ENCODE peak calls at places on chromosome 9, in seven cellular contexts. One of them, this sample, is unnamed.
A peak's percentile ranks its signal among the peaks of the same experiment; 100 is the strongest.

GRCh38 chr9:125024917-125025316 is 84.0 kb upstream of the GOLGA1 start:
- DNase-seq in epithelial cell of esophagus: no peak
- DNase-seq in Caki2: no peak
- DNase-seq in stimulated activated effector memory CD8-positive, alpha-beta T cell treated with anti-CD3 and anti-CD28 coated beads, Interleukin-12 subunit alpha, Interleukin-12 subunit beta, amount 100 ng/mL, for 72 hours: no peak
- DNase-seq in NCI-H1092: no peak
- DNase-seq in cardiac muscle cell: no peak
- DNase-seq in Calu3: no peak
- DNase-seq in this sample: no peak

GRCh38 chr9:34610434-34611206 is 1.3 kb downstream of the RPP25L start:
- DNase-seq in epithelial cell of esophagus: no peak
- DNase-seq in stimulated activated effector memory CD8-positive, alpha-beta T cell treated with anti-CD3 and anti-CD28 coated beads, Interleukin-12 subunit alpha, Interleukin-12 subunit beta, amount 100 ng/mL, for 72 hours: no peak
- DNase-seq in Calu3: no peak
- DNase-seq in cardiac muscle cell: no peak
- DNase-seq in Caki2: no peak
- DNase-seq in NCI-H1092: no peak
- DNase-seq in this sample: no peak

GRCh38 chr9:79623799-79624721 is 52.3 kb downstream of the TLE4 start:
- DNase-seq in Calu3: no peak
- DNase-seq in epithelial cell of esophagus: peak; percentile 92
- DNase-seq in cardiac muscle cell: peak; percentile 9
- DNase-seq in NCI-H1092: no peak
- DNase-seq in Caki2: no peak
- DNase-seq in stimulated activated effector memory CD8-positive, alpha-beta T cell treated with anti-CD3 and anti-CD28 coated beads, Interleukin-12 subunit alpha, Interleukin-12 subunit beta, amount 100 ng/mL, for 72 hours: peak; percentile 65
- DNase-seq in this sample: peak; percentile 57

GRCh38 chr9:136759436-136760325 is 1.6 kb upstream of the LCN8 start:
- DNase-seq in NCI-H1092: no peak
- DNase-seq in epithelial cell of esophagus: no peak
- DNase-seq in cardiac muscle cell: no peak
- DNase-seq in stimulated activated effector memory CD8-positive, alpha-beta T cell treated with anti-CD3 and anti-CD28 coated beads, Interleukin-12 subunit alpha, Interleukin-12 subunit beta, amount 100 ng/mL, for 72 hours: no peak
- DNase-seq in Calu3: no peak
- DNase-seq in Caki2: no peak
- DNase-seq in this sample: no peak

GRCh38 chr9:89357331-89358197 is 39.3 kb downstream of the SECISBP2 start:
- DNase-seq in stimulated activated effector memory CD8-positive, alpha-beta T cell treated with anti-CD3 and anti-CD28 coated beads, Interleukin-12 subunit alpha, Interleukin-12 subunit beta, amount 100 ng/mL, for 72 hours: no peak
- DNase-seq in NCI-H1092: no peak
- DNase-seq in epithelial cell of esophagus: no peak
- DNase-seq in cardiac muscle cell: no peak
- DNase-seq in Caki2: no peak
- DNase-seq in Calu3: no peak
- DNase-seq in this sample: no peak

GRCh38 chr9:106423575-106423974 is 439.4 kb upstream of the ZNF462 start:
- DNase-seq in Calu3: no peak
- DNase-seq in NCI-H1092: no peak
- DNase-seq in epithelial cell of esophagus: no peak
- DNase-seq in cardiac muscle cell: no peak
- DNase-seq in stimulated activated effector memory CD8-positive, alpha-beta T cell treated with anti-CD3 and anti-CD28 coated beads, Interleukin-12 subunit alpha, Interleukin-12 subunit beta, amount 100 ng/mL, for 72 hours: no peak
- DNase-seq in Caki2: no peak
- DNase-seq in this sample: no peak

GRCh38 chr9:84856181-84856632 is 186.7 kb downstream of the NTRK2 start:
- DNase-seq in cardiac muscle cell: no peak
- DNase-seq in Caki2: no peak
- DNase-seq in epithelial cell of esophagus: peak; percentile 32
- DNase-seq in stimulated activated effector memory CD8-positive, alpha-beta T cell treated with anti-CD3 and anti-CD28 coated beads, Interleukin-12 subunit alpha, Interleukin-12 subunit beta, amount 100 ng/mL, for 72 hours: no peak
- DNase-seq in Calu3: no peak
- DNase-seq in NCI-H1092: no peak
- DNase-seq in this sample: no peak

GRCh38 chr9:121556580-121556979 is 56.9 kb upstream of the GGTA1 start:
- DNase-seq in NCI-H1092: no peak
- DNase-seq in Caki2: peak; percentile 87
- DNase-seq in cardiac muscle cell: peak; percentile 97
- DNase-seq in stimulated activated effector memory CD8-positive, alpha-beta T cell treated with anti-CD3 and anti-CD28 coated beads, Interleukin-12 subunit alpha, Interleukin-12 subunit beta, amount 100 ng/mL, for 72 hours: no peak
- DNase-seq in Calu3: peak; percentile 19
- DNase-seq in epithelial cell of esophagus: peak; percentile 96
- DNase-seq in this sample: no peak

GRCh38 chr9:126038790-126039189 is 287.8 kb upstream of the MVB12B start:
- DNase-seq in stimulated activated effector memory CD8-positive, alpha-beta T cell treated with anti-CD3 and anti-CD28 coated beads, Interleukin-12 subunit alpha, Interleukin-12 subunit beta, amount 100 ng/mL, for 72 hours: no peak
- DNase-seq in cardiac muscle cell: no peak
- DNase-seq in epithelial cell of esophagus: no peak
- DNase-seq in Caki2: no peak
- DNase-seq in NCI-H1092: no peak
- DNase-seq in Calu3: no peak
- DNase-seq in this sample: no peak

GRCh38 chr9:14395300-14396082 is 81.5 kb upstream of the NFIB start:
- DNase-seq in cardiac muscle cell: no peak
- DNase-seq in Calu3: no peak
- DNase-seq in Caki2: no peak
- DNase-seq in stimulated activated effector memory CD8-positive, alpha-beta T cell treated with anti-CD3 and anti-CD28 coated beads, Interleukin-12 subunit alpha, Interleukin-12 subunit beta, amount 100 ng/mL, for 72 hours: no peak
- DNase-seq in epithelial cell of esophagus: no peak
- DNase-seq in NCI-H1092: no peak
- DNase-seq in this sample: no peak